ENCODE peak calls at places on chromosomes 5 and 9, in seven cellular contexts. S, T, M, L, X, B and Z are unnamed samples.

GRCh38 chr5:149210968-149211495 is 60.6 kb upstream of the AFAP1L1 start:
- DNase-seq in T (no peak), L (no peak), B (no peak), X (no peak), M (no peak), S (no peak), Z (no peak)

GRCh38 chr9:3760031-3760430 is 234.2 kb upstream of the RFX3 start:
- DNase-seq in X (no peak), T (no peak), L (no peak), B (no peak), M (no peak), S (peak), Z (no peak)

GRCh38 chr5:180631549-180632392 is 17.6 kb downstream of the FLT4 start:
- DNase-seq in M (no peak), L (no peak), T (no peak), B (no peak), X (no peak), S (no peak), Z (no peak)

GRCh38 chr9:90219548-90220118 is 423.0 kb downstream of the DIRAS2 start:
- DNase-seq in S (peak), T (no peak), B (no peak), X (no peak), L (peak), M (peak), Z (peak)

GRCh38 chr5:37834542-37835399 is 5.1 kb downstream of the GDNF start:
- DNase-seq in S (no peak), X (no peak), L (no peak), M (no peak), T (peak), B (no peak), Z (no peak)

GRCh38 chr9:115691686-115692085 is 461.9 kb upstream of the PAPPA start:
- DNase-seq in L (no peak), M (no peak), S (no peak), X (no peak), B (no peak), T (no peak), Z (no peak)

GRCh38 chr5:54186912-54187445 is 123.4 kb downstream of the ARL15 start:
- DNase-seq in S (no peak), X (no peak), T (no peak), M (no peak), L (no peak), B (no peak), Z (no peak)

GRCh38 chr5:147639303-147639702 is 129.4 kb upstream of the DPYSL3 start:
- DNase-seq in L (no peak), S (no peak), M (no peak), B (no peak), T (no peak), X (no peak), Z (no peak)

GRCh38 chr5:20536339-20536738 is 548.3 kb upstream of the CDH18 start:
- DNase-seq in B (no peak), L (no peak), X (no peak), M (no peak), S (no peak), T (no peak), Z (no peak)

GRCh38 chr5:1959911-1960581 is 77.3 kb upstream of the IRX4 start:
- DNase-seq in L (no peak), T (no peak), X (no peak), M (no peak), S (no peak), B (no peak), Z (no peak)

GRCh38 chr5:143213851-143214363 is 189.6 kb downstream of the NR3C1 start:
- DNase-seq in T (no peak), B (no peak), M (no peak), X (no peak), L (no peak), S (no peak), Z (no peak)

GRCh38 chr5:98529321-98529720 is 244.1 kb upstream of the RGMB start:
- DNase-seq in M (no peak), T (no peak), L (no peak), X (no peak), B (no peak), S (no peak), Z (no peak)

GRCh38 chr9:110784309-110784708 is 115.7 kb downstream of the MUSK start:
- DNase-seq in T (no peak), X (no peak), S (no peak), L (no peak), B (no peak), M (no peak), Z (no peak)

GRCh38 chr5:50420343-50420935 is 20.6 kb downstream of the EMB start:
- DNase-seq in S (no peak), L (no peak), M (no peak), X (no peak), B (no peak), T (no peak), Z (no peak)

GRCh38 chr9:6687180-6687579 is 41.7 kb upstream of the GLDC start:
- DNase-seq in S (no peak), M (no peak), B (no peak), T (no peak), L (no peak), X (no peak), Z (no peak)

GRCh38 chr9:98967257-98967656 is 23.6 kb downstream of the COL15A1 start:
- DNase-seq in T (no peak), M (no peak), L (no peak), B (no peak), S (no peak), X (no peak), Z (no peak)

GRCh38 chr5:98768160-98769005 is 5.1 kb upstream of the RGMB start:
- DNase-seq in T (peak), S (peak), B (no peak), M (no peak), L (no peak), X (peak), Z (peak)

GRCh38 chr9:131776473-131776872 is 36.6 kb upstream of the RAPGEF1 start:
- DNase-seq in L (no peak), T (no peak), S (no peak), X (no peak), M (no peak), B (peak), Z (no peak)

GRCh38 chr5:135498662-135498995 is 37.1 kb downstream of the NEUROG1 start:
- DNase-seq in L (no peak), S (no peak), X (no peak), M (no peak), B (no peak), T (no peak), Z (no peak)

GRCh38 chr5:135955525-135955924 is 742 bp upstream of the LECT2 start:
- DNase-seq in S (no peak), T (no peak), M (no peak), X (no peak), L (no peak), B (no peak), Z (no peak)

GRCh38 chr5:90446961-90447360 is 27.6 kb downstream of the MBLAC2 start:
- DNase-seq in L (no peak), B (no peak), M (no peak), S (no peak), X (no peak), T (no peak), Z (no peak)

GRCh38 chr9:114421147-114421546 is 33.4 kb upstream of the AKNA start:
- DNase-seq in X (no peak), B (no peak), L (no peak), M (peak), S (no peak), T (no peak), Z (peak)

GRCh38 chr5:95533761-95534160 is 21.0 kb downstream of the SKIC3 start:
- DNase-seq in X (no peak), B (no peak), M (no peak), T (no peak), L (no peak), S (no peak), Z (no peak)

GRCh38 chr9:92138157-92138959 is 23.1 kb upstream of the SPTLC1 start:
- DNase-seq in X (no peak), T (peak), L (peak), B (peak), M (peak), S (peak), Z (peak)

GRCh38 chr5:5356765-5357164 is 65.7 kb upstream of the ICE1 start:
- DNase-seq in M (no peak), T (no peak), X (no peak), L (no peak), S (no peak), B (no peak), Z (no peak)

GRCh38 chr5:44885903-44886302 is 77.2 kb downstream of the MRPS30 start:
- DNase-seq in X (no peak), T (no peak), L (no peak), B (no peak), M (no peak), S (no peak), Z (no peak)

GRCh38 chr5:42491699-42492098 is 68.5 kb downstream of the GHR start:
- DNase-seq in B (no peak), T (no peak), S (no peak), L (no peak), M (no peak), X (no peak), Z (no peak)

GRCh38 chr9:134488251-134488900 is 153.2 kb upstream of the COL5A1 start:
- DNase-seq in T (no peak), X (no peak), L (peak), M (no peak), B (peak), S (no peak), Z (no peak)

GRCh38 chr5:118042076-118042475 is 946.3 kb downstream of the DTWD2 start:
- DNase-seq in X (no peak), T (peak), S (no peak), B (no peak), L (no peak), M (no peak), Z (no peak)

GRCh38 chr9:93645921-93646639 is 69.7 kb downstream of the PHF2 start:
- DNase-seq in S (no peak), L (peak), X (no peak), B (no peak), M (peak), T (no peak), Z (peak)

GRCh38 chr5:69489246-69489645 is 3.3 kb upstream of the OCLN start:
- DNase-seq in L (no peak), X (no peak), M (no peak), S (no peak), B (no peak), T (no peak), Z (no peak)

GRCh38 chr5:96209829-96210228 is 223.2 kb downstream of the PCSK1 start:
- DNase-seq in M (no peak), B (no peak), S (no peak), T (no peak), L (no peak), X (no peak), Z (no peak)

GRCh38 chr5:38809388-38810359 is 36.1 kb upstream of the OSMR start:
- DNase-seq in L (no peak), T (peak), M (peak), B (peak), X (peak), S (peak), Z (peak)

GRCh38 chr9:95506692-95507455 is 9.9 kb downstream of the PTCH1 start:
- DNase-seq in L (peak), X (peak), M (peak), T (peak), B (peak), S (peak), Z (no peak)

GRCh38 chr9:80222466-80223169 is 650.9 kb downstream of the TLE4 start:
- DNase-seq in T (no peak), L (no peak), X (no peak), M (no peak), S (no peak), B (no peak), Z (no peak)

GRCh38 chr5:67724412-67725135 is 491.0 kb upstream of the PIK3R1 start:
- DNase-seq in S (peak), X (no peak), T (no peak), L (no peak), M (no peak), B (no peak), Z (no peak)

GRCh38 chr5:164296603-164297080 is 791.2 kb downstream of the MAT2B start:
- DNase-seq in X (no peak), M (no peak), B (no peak), S (no peak), L (no peak), T (no peak), Z (no peak)

GRCh38 chr5:92455011-92455410 is 1071.9 kb upstream of the ARRDC3 start:
- DNase-seq in L (no peak), S (no peak), B (no peak), X (no peak), T (no peak), M (no peak), Z (no peak)

GRCh38 chr9:135989722-135990467 is 28.7 kb upstream of the UBAC1 start:
- DNase-seq in M (no peak), X (no peak), S (no peak), L (peak), T (no peak), B (no peak), Z (no peak)

GRCh38 chr9:135991771-135992170 is 30.6 kb upstream of the UBAC1 start:
- DNase-seq in T (no peak), S (no peak), L (no peak), X (no peak), M (no peak), B (no peak), Z (no peak)

GRCh38 chr9:135989157-135989556 is 28.0 kb upstream of the UBAC1 start:
- DNase-seq in X (no peak), S (no peak), B (no peak), L (no peak), T (no peak), M (no peak), Z (no peak)

GRCh38 chr9:135992486-135993408 is 31.6 kb upstream of the UBAC1 start:
- DNase-seq in S (peak), L (peak), M (peak), T (peak), X (peak), B (peak), Z (peak)

GRCh38 chr9:135990468-135991429 is 29.6 kb upstream of the UBAC1 start:
- DNase-seq in X (no peak), L (peak), T (peak), M (peak), S (no peak), B (peak), Z (no peak)
- H3K27ac ChIP-seq in X (no peak), L (no peak), T (no peak), M (peak), S (no peak), B (no peak), Z (peak)

GRCh38 chr5:172640822-172641358 is at the start of gene NEURL1B:
- DNase-seq in B (peak), L (peak), M (peak), S (peak), T (peak), X (peak), Z (peak)
- H3K27ac ChIP-seq in B (no peak), L (no peak), M (peak), S (peak), T (peak), X (peak), Z (peak)

GRCh38 chr9:128969491-128969890 is 22.0 kb downstream of the NUP188 start:
- DNase-seq in S (no peak), X (no peak), T (no peak), L (no peak), M (no peak), B (no peak), Z (no peak)

GRCh38 chr9:128972956-128973355 is 25.5 kb downstream of the NUP188 start:
- DNase-seq in T (no peak), B (no peak), L (no peak), M (no peak), X (no peak), S (no peak), Z (no peak)
- H3K27ac ChIP-seq in T (peak), B (no peak), L (no peak), M (no peak), X (no peak), S (no peak), Z (no peak)

GRCh38 chr9:27108981-27109541 is at the start of gene TEK:
- DNase-seq in B (no peak), X (no peak), S (no peak), L (no peak), M (no peak), T (no peak), Z (no peak)

GRCh38 chr9:27109621-27110020 is 596 bp downstream of the TEK start:
- DNase-seq in B (no peak), T (no peak), L (no peak), M (no peak), S (no peak), X (no peak), Z (no peak)

GRCh38 chr9:27107241-27107640 is 1.8 kb upstream of the TEK start:
- DNase-seq in M (no peak), T (no peak), L (no peak), X (no peak), S (no peak), B (no peak), Z (no peak)

GRCh38 chr9:27110181-27110580 is 1.2 kb downstream of the TEK start:
- DNase-seq in S (no peak), T (no peak), M (no peak), X (no peak), B (no peak), L (no peak), Z (no peak)

GRCh38 chr9:27112235-27112634 is 3.2 kb downstream of the TEK start:
- DNase-seq in L (no peak), B (no peak), M (no peak), S (no peak), T (no peak), X (no peak), Z (no peak)
- H3K27ac ChIP-seq in L (no peak), B (no peak), M (no peak), S (no peak), T (no peak), X (no peak), Z (peak)

DNA sequence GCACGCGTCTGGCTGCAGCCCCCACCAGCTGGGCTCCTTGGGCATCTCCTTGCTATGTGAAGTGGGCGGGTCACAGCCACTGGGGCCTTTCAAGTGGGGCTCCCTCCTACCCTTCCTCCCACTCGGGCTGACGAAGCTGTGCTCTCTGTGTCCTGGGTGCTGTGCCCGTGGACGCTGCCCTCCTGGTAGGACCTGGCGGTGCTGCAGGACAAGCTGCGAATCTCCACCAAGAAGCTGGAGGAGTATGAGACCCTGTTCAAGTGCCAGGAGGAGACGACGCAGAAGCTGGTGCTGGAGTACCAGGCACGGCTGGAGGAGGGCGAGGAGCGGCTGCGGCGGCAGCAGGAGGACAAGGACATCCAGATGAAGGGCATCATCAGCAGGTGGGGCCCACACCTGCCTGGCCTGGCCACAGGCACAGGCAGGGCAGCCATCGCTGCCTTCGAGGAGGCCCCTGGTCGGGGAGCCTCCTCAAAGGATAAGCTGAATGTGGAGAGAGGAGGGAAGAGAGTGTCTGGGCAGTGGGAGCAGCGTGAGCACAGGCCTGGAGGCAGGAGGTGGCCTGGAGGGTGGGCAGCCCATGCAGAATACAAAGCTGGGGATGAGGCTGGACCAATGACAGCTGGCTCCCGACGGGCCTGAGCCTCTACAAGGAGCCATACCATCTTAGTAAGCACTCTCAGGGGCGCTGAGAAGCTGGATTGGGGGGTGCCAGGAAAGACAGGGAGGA is 124.7 kb downstream of the DAB2IP start:
- DNase-seq in T (no peak), B (peak), L (no peak), M (peak), X (peak), S (no peak), Z (peak)
- H3K27ac ChIP-seq in T (no peak), B (no peak), L (no peak), M (no peak), X (no peak), S (no peak), Z (no peak)

GRCh38 chr9:126497673-126498255 is 116.0 kb upstream of the LMX1B start:
- DNase-seq in M (no peak), B (peak), S (no peak), L (no peak), T (no peak), X (no peak), Z (no peak)
- H3K27ac ChIP-seq in M (no peak), B (no peak), S (no peak), L (no peak), T (no peak), X (no peak), Z (no peak)

DNA sequence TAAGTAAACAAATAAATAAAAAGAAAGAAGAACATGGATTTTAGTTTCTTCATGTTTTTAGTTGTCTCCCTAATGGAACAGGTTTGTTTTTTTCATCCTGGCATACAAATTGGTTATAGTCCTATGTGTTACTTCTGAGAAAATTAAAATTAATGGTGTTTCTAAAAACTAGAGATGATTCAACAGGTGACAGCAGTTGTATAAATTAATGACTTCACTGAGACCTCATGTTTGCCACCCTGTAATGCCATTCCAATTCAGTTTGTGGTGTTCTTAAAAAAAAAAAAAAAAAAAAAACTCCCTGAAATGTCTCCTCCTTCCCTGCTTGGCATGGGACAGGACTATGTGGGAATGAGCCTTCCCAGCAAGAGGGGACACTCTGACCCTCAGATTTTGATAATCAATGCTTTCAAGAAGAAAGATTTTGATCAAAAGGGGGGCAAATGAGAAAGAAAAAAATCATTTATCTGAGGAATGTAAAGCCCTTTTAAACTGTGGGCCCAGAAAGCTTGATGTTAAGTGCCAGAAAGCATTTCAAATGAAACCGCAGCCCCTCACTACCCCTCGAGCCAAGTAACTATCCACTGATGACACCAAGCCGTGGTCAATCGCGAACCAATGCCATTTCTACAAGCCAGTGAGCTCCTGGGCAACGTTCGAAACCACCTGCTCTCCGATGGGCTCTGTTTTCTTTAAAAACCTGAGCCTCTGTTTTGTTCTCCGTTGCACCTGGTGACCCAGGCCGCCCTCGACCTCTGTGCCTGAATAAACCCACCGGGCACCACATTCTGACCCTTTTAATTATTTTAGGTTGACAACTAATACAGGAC is 909 bp downstream of the EXD3 start:
- DNase-seq in X (no peak), T (no peak), M (no peak), S (no peak), B (no peak), L (no peak), Z (no peak)
- H3K27ac ChIP-seq in X (peak), T (no peak), M (peak), S (no peak), B (no peak), L (no peak), Z (peak)